ENCODE peak calls at places on chromosomes 16 and 17, in seven cellular contexts. C, Q, G, I, X, Y and K are unnamed samples.

GRCh38 chr16:20879175-20880053 is 20.7 kb downstream of the DCUN1D3 start:
- DNase-seq in X (no peak), G (no peak), Y (no peak), C (no peak), Q (no peak), I (no peak), K (peak; percentile 62)

GRCh38 chr17:82082456-82082855 is 15.6 kb downstream of the FASN start:
- DNase-seq in Q (no peak), I (no peak), C (no peak), X (no peak), Y (no peak), G (no peak), K (no peak)

GRCh38 chr16:69701452-69701851 is 24.9 kb downstream of the NQO1 start:
- DNase-seq in I (no peak), C (no peak), Y (no peak), X (no peak), Q (no peak), G (no peak), K (no peak)

GRCh38 chr17:79009397-79010303 is at the start of gene CANT1:
- DNase-seq in Q (peak; percentile 56), G (peak; percentile 87), Y (peak; percentile 71), X (peak; percentile 93), I (peak; percentile 34), C (peak; percentile 89), K (no peak)

GRCh38 chr17:46124695-46125592 is 68.3 kb downstream of the KANSL1 start:
- DNase-seq in Q (no peak), G (no peak), C (no peak), Y (no peak), X (no peak), I (no peak), K (peak; percentile 15)

GRCh38 chr17:81719410-81720266 is 7.6 kb downstream of the SLC25A10 start:
- DNase-seq in I (no peak), Q (no peak), G (no peak), C (peak; percentile 53), X (no peak), Y (no peak), K (no peak)

GRCh38 chr16:87877942-87878507 is 8.7 kb upstream of the SLC7A5 start:
- DNase-seq in Y (no peak), G (no peak), I (no peak), X (no peak), Q (no peak), C (no peak), K (no peak)

GRCh38 chr17:7336240-7337175 is at the start of gene ACAP1:
- DNase-seq in G (no peak), I (no peak), Q (no peak), Y (no peak), C (no peak), X (no peak), K (no peak)

GRCh38 chr17:29111816-29112499 is 68.2 kb downstream of the MYO18A start:
- DNase-seq in X (peak; percentile 77), G (peak; percentile 63), Q (no peak), I (no peak), C (peak; percentile 76), Y (peak; percentile 63), K (peak; percentile 25)

GRCh38 chr16:70252355-70252988 is 732 bp upstream of the EXOSC6 start:
- DNase-seq in C (no peak), Y (no peak), Q (no peak), G (peak; percentile 12), X (peak; percentile 63), I (no peak), K (no peak)

GRCh38 chr17:12983986-12984932 is 33.6 kb downstream of the ELAC2 start:
- DNase-seq in I (peak; percentile 78), Y (no peak), Q (no peak), X (no peak), G (no peak), C (peak; percentile 90), K (no peak)

GRCh38 chr17:44362964-44363612 is 565 bp downstream of the FAM171A2 start:
- DNase-seq in Q (no peak), C (no peak), G (no peak), Y (no peak), I (no peak), X (peak; percentile 63), K (no peak)

GRCh38 chr17:60738287-60738686 is 60.6 kb downstream of the BCAS3 start:
- DNase-seq in X (no peak), Q (no peak), G (no peak), C (no peak), Y (no peak), I (no peak), K (no peak)

DNA sequence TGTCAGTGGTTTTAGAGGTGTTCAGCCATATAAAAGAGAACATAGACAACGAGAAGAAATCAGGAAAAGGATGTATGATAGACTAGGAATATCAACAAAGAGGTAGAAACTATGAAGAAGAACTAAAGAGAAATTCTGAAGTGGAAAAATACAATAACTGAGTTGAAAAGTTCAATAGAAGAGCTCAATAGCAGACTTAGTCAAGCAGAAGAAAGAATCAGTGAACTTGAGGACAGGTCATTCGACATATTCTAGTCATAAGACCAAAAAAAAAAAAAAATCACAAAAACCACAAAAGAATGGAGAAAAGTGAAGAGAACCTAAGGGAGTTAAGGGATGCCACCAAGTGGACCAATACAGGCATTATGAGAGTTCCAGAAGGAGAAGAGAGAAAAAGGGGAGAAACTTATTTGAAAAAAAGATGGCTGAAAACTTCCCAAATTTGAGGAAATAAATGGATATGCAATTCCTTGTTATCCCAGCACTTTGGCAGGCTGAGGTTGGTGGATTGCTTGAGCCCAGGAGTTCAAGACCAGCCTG is 321.2 kb downstream of the ABCC12 start:
- DNase-seq in Y (no peak), Q (no peak), X (no peak), I (no peak), C (no peak), G (no peak), K (no peak)
- H3K27me3 ChIP-seq in Y (no peaks in the 10 kb centered on the region), Q (no peaks in the 10 kb centered on the region), X (no peaks in the 10 kb centered on the region), I (no peaks in the 10 kb centered on the region), C (no peaks in the 10 kb centered on the region), G (no peaks in the 10 kb centered on the region), K (no peaks in the 10 kb centered on the region)

GRCh38 chr16:86289907-86290306 is 220.4 kb upstream of the FOXF1 start:
- DNase-seq in I (no peak), C (no peak), Y (no peak), G (no peak), Q (no peak), X (no peak), K (no peak)

GRCh38 chr16:86292171-86292775 is 218.1 kb upstream of the FOXF1 start:
- DNase-seq in Y (no peak), I (no peak), Q (no peak), G (no peak), C (no peak), X (no peak), K (no peak)

GRCh38 chr16:86289304-86289703 is 221.0 kb upstream of the FOXF1 start:
- DNase-seq in Q (no peak), I (no peak), X (peak; percentile 16), Y (no peak), C (no peak), G (no peak), K (no peak)

GRCh38 chr16:86292942-86293341 is 217.4 kb upstream of the FOXF1 start:
- DNase-seq in I (no peak), C (no peak), Y (no peak), Q (no peak), G (no peak), X (no peak), K (no peak)

DNA sequence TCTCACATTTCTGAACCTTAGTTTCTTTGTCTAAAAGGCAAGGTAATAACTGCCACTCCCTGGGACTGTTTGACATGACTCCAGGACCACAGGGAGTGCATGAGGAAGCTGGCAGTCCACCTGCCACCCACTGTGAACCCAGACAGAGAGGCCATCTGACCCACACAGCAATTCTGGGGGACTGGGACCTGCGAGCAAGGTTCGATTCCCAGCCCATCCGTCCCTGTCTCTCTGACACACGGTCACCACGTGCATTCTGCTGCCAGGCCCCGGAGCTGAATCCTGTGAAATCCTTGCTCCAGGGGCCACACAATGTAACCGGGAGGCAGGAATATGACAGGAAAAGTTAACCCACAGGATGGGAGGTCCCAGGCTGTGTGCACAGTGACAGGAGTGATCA is 218.8 kb upstream of the FOXF1 start:
- DNase-seq in X (no peak), G (no peak), I (no peak), Q (no peak), C (no peak), Y (no peak), K (no peak)
- H3K27me3 ChIP-seq in X (peaks cover 97% of the 10 kb centered on the region), G (peaks cover 26% of the 10 kb centered on the region), I (peaks cover 7% of the 10 kb centered on the region), Q (peaks cover 73% of the 10 kb centered on the region), C (no peaks in the 10 kb centered on the region), Y (peaks cover 17% of the 10 kb centered on the region), K (peaks cover 36% of the 10 kb centered on the region)

GRCh38 chr17:73748521-73748920 is 104.3 kb upstream of the SDK2 start:
- DNase-seq in C (no peak), Q (no peak), G (no peak), X (no peak), Y (no peak), I (no peak), K (no peak)
- H3K27me3 ChIP-seq in C (no peaks in the 10 kb centered on the region), Q (peaks cover 48% of the 10 kb centered on the region), G (no peaks in the 10 kb centered on the region), X (no peaks in the 10 kb centered on the region), Y (no peaks in the 10 kb centered on the region), I (no peaks in the 10 kb centered on the region), K (no peaks in the 10 kb centered on the region)

GRCh38 chr16:1137604-1138003 is 15.3 kb upstream of the CACNA1H start:
- DNase-seq in Y (no peak), Q (no peak), I (no peak), X (no peak), G (no peak), C (no peak), K (no peak)

GRCh38 chr16:1141201-1141600 is 11.7 kb upstream of the CACNA1H start:
- DNase-seq in C (no peak), I (no peak), G (no peak), Y (no peak), X (no peak), Q (no peak), K (no peak)

GRCh38 chr16:1142911-1143310 is 10.0 kb upstream of the CACNA1H start:
- DNase-seq in I (no peak), G (no peak), X (no peak), C (no peak), Y (no peak), Q (no peak), K (no peak)

GRCh38 chr16:1141716-1142115 is 11.2 kb upstream of the CACNA1H start:
- DNase-seq in I (no peak), Y (no peak), X (no peak), Q (no peak), C (no peak), G (no peak), K (no peak)

GRCh38 chr16:1140582-1140981 is 12.3 kb upstream of the CACNA1H start:
- DNase-seq in Q (no peak), G (no peak), C (no peak), Y (no peak), I (no peak), X (no peak), K (no peak)
- H3K27me3 ChIP-seq in Q (no peaks in the 10 kb centered on the region), G (no peaks in the 10 kb centered on the region), C (no peaks in the 10 kb centered on the region), Y (peaks cover 3% of the 10 kb centered on the region), I (peaks cover 4% of the 10 kb centered on the region), X (no peaks in the 10 kb centered on the region), K (no peaks in the 10 kb centered on the region)

GRCh38 chr16:1918312-1918889 is at the start of gene HS3ST6:
- DNase-seq in I (no peak), Y (no peak), C (no peak), X (peak; percentile 83), G (no peak), Q (no peak), K (no peak)
- H3K27me3 ChIP-seq in I (peaks cover 89% of the 10 kb centered on the region), Y (peaks cover 42% of the 10 kb centered on the region), C (no peaks in the 10 kb centered on the region), X (peaks cover 80% of the 10 kb centered on the region), G (peaks cover 26% of the 10 kb centered on the region), Q (no peaks in the 10 kb centered on the region), K (peaks cover 87% of the 10 kb centered on the region)

GRCh38 chr16:72677662-72678447 is 370.1 kb downstream of the ZFHX3 start:
- DNase-seq in Q (no peak), C (no peak), I (peak; percentile 30), X (no peak), G (no peak), Y (no peak), K (peak; percentile 24)
- H3K27me3 ChIP-seq in Q (no peaks in the 10 kb centered on the region), C (no peaks in the 10 kb centered on the region), I (no peaks in the 10 kb centered on the region), X (no peaks in the 10 kb centered on the region), G (no peaks in the 10 kb centered on the region), Y (no peaks in the 10 kb centered on the region), K (no peaks in the 10 kb centered on the region)